ENCODE peak calls at places on chromosomes 5 and 9, in six cellular contexts. P, H, W, R, E and G are unnamed samples.
A peak's percentile ranks its signal among the peaks of the same experiment; 100 is the strongest.

GRCh38 chr9:130207241-130207992 is 35.2 kb downstream of the NCS1 start:
- DNase-seq in E (no peak), R (peak; percentile 62), P (no peak), W (no peak), H (no peak), G (no peak)

GRCh38 chr5:180802325-180803180 is at the start of gene MGAT1:
- DNase-seq in P (peak; percentile 89), E (peak; percentile 75), H (peak; percentile 93), R (peak; percentile 97), W (peak; percentile 89), G (peak; percentile 95)

GRCh38 chr5:174612686-174613085 is 111.7 kb upstream of the MSX2 start:
- DNase-seq in H (no peak), R (no peak), E (no peak), P (no peak), W (no peak), G (no peak)

GRCh38 chr5:105670586-105670985 is 2000.2 kb downstream of the EFNA5 start:
- DNase-seq in W (no peak), H (no peak), R (no peak), E (no peak), P (no peak), G (no peak)

GRCh38 chr5:38207343-38207742 is 51.0 kb upstream of the EGFLAM start:
- DNase-seq in E (no peak), P (no peak), H (no peak), R (no peak), W (peak; percentile 68), G (no peak)

GRCh38 chr5:36177715-36178556 is 26.0 kb downstream of the SKP2 start:
- DNase-seq in E (peak; percentile 57), W (peak; percentile 14), P (no peak), H (no peak), R (no peak), G (no peak)

GRCh38 chr5:141686648-141687416 is 4.8 kb upstream of the ARAP3 start:
- DNase-seq in R (no peak), P (no peak), E (no peak), H (no peak), W (peak; percentile 24), G (no peak)

GRCh38 chr5:32092938-32093812 is 80.9 kb downstream of the GOLPH3 start:
- DNase-seq in P (peak; percentile 54), R (no peak), H (peak; percentile 55), E (peak; percentile 84), W (peak; percentile 96), G (no peak)

GRCh38 chr9:35923927-35924763 is 14.9 kb downstream of the SPAAR start:
- DNase-seq in R (no peak), W (no peak), E (no peak), P (no peak), H (peak; percentile 51), G (peak; percentile 71)

DNA sequence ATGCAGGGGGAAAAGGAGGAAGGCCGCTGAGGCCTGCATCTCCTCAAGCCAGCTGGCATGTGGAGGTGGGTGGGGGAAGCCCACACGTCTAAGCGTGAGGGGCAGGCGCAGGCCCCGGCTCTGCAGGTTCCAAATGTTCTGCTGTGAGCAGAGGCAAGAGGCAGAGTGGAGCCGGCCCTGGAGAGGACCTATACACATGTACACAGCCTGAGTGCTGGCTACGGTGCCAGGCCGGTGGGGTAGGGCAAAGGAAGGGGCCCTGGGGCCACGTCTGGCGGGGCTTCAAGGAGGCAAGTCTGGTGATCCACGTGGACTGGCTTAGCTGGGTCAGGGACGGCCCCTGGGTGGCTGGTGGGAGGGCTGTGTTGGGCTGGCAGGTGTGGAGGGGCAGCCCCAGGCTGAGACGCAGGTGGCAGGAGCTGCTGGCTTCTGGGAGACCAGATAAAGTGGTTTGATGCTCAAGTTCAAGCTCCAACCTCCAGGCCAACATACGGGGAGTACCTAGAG is 26.4 kb downstream of the LPCAT1 start:
- DNase-seq in R (peak; percentile 78), E (no peak), W (no peak), H (no peak), P (peak; percentile 45), G (no peak)
- H3K36me3 ChIP-seq in R (no peaks in the 10 kb centered on the region), E (peaks cover 92% of the 10 kb centered on the region), W (peaks cover 13% of the 10 kb centered on the region), H (peaks cover 9% of the 10 kb centered on the region), P (no peaks in the 10 kb centered on the region), G (peaks cover 75% of the 10 kb centered on the region)

GRCh38 chr9:85741875-85742629 is at the start of gene AGTPBP1:
- DNase-seq in W (peak; percentile 94), H (peak; percentile 96), R (peak; percentile 99), P (peak; percentile 97), E (peak; percentile 97), G (peak; percentile 89)
- TF ChIP-seq CTCF in W (no peak), H (no peak), R (no peak), P (peak; percentile 38), E (no peak), G (no peak)

GRCh38 chr9:105251133-105251532 is 6.7 kb downstream of the SLC44A1 start:
- DNase-seq in W (no peak), H (no peak), P (no peak), R (no peak), E (no peak), G (no peak)
- H3K4me1 ChIP-seq in W (peaks cover 61% of the 10 kb centered on the region), H (peaks cover 15% of the 10 kb centered on the region), P (peaks cover 62% of the 10 kb centered on the region), R (peaks cover 41% of the 10 kb centered on the region), E (peaks cover 66% of the 10 kb centered on the region), G (peaks cover 14% of the 10 kb centered on the region)

GRCh38 chr9:133102190-133103021 is 18.6 kb downstream of the RALGDS start:
- DNase-seq in R (peak; percentile 76), P (no peak), H (no peak), E (no peak), W (no peak), G (peak; percentile 61)
- H3K36me3 ChIP-seq in R (no peaks in the 10 kb centered on the region), P (peaks cover 59% of the 10 kb centered on the region), H (peaks cover 86% of the 10 kb centered on the region), E (peaks cover 61% of the 10 kb centered on the region), W (no peaks in the 10 kb centered on the region), G (peaks cover 60% of the 10 kb centered on the region)

DNA sequence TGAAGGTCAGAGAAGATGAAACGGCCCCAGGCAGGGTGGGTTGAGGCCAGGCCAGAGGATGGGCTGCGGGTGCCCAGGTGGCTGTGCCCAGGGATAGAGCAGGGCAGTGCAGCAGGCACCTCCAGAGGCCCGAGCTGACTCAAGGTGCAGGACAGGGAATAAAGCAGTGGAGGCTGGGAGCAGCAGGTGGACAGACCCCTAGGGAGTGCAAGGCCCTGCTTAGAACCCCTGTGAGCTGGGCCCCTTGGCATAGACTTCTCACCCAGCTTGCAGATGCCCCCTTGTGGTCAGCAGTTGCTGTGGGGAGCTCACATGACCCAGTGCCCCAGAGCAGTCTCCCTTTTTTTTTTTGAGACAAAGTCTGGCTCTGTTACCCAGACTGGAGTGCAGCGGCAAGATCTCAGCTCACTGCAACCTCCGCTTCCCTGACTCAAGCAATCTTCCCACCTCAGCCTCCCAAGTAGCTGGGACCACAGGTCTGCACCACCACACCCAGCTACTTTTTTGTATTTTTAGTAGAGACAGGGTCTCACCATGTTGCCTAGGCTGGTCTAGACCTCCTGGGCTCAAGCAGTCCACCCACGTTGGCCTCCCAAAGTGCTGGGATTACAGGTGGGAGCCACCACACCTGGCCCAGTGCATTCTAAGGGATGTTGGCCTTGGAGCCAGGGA is 118.8 kb downstream of the WNK2 start:
- DNase-seq in W (peak; percentile 81), P (peak; percentile 73), H (no peak), E (peak; percentile 86), R (no peak), G (no peak)
- TF ChIP-seq CTCF in W (peak; percentile 80), P (peak; percentile 70), H (peak; percentile 59), E (peak; percentile 79), R (peak; percentile 34), G (peak; percentile 73)

GRCh38 chr9:136086213-136086881 is 8.7 kb downstream of the NACC2 start:
- DNase-seq in E (no peak), R (peak; percentile 69), W (no peak), H (no peak), P (no peak), G (no peak)

GRCh38 chr9:136087741-136088480 is 7.2 kb downstream of the NACC2 start:
- DNase-seq in P (no peak), H (peak; percentile 36), E (no peak), R (peak; percentile 63), W (no peak), G (no peak)

GRCh38 chr9:136085815-136086212 is 9.3 kb downstream of the NACC2 start:
- DNase-seq in R (peak; percentile 90), H (peak; percentile 88), W (no peak), E (no peak), P (peak; percentile 49), G (no peak)

GRCh38 chr9:136088481-136088938 is 6.6 kb downstream of the NACC2 start:
- DNase-seq in R (peak; percentile 67), E (no peak), H (peak; percentile 20), P (no peak), W (no peak), G (no peak)

GRCh38 chr9:136086951-136087740 is 7.9 kb downstream of the NACC2 start:
- DNase-seq in E (no peak), P (no peak), H (peak; percentile 19), R (no peak), W (no peak), G (no peak)
- H3K4me1 ChIP-seq in E (peaks cover 14% of the 10 kb centered on the region), P (peaks cover 45% of the 10 kb centered on the region), H (peaks cover 93% of the 10 kb centered on the region), R (peaks cover 91% of the 10 kb centered on the region), W (peaks cover 21% of the 10 kb centered on the region), G (no peaks in the 10 kb centered on the region)

GRCh38 chr9:136383436-136383835 is 10.0 kb upstream of the CARD9 start:
- DNase-seq in R (no peak), H (no peak), P (no peak), W (no peak), E (no peak), G (no peak)

GRCh38 chr9:136387217-136387616 is 12.8 kb downstream of the SNAPC4 start:
- DNase-seq in W (no peak), P (no peak), H (no peak), R (no peak), E (no peak), G (no peak)

GRCh38 chr9:136385015-136385414 is 11.5 kb upstream of the CARD9 start:
- DNase-seq in E (no peak), P (no peak), R (no peak), W (no peak), H (no peak), G (no peak)

GRCh38 chr9:136389396-136389795 is 10.6 kb downstream of the SNAPC4 start:
- DNase-seq in W (no peak), H (no peak), E (no peak), P (no peak), R (no peak), G (no peak)

GRCh38 chr9:136386018-136386417 is 12.5 kb upstream of the CARD9 start:
- DNase-seq in P (no peak), R (no peak), W (no peak), H (no peak), E (no peak), G (no peak)
- H3K36me3 ChIP-seq in P (peaks cover 26% of the 10 kb centered on the region), R (no peaks in the 10 kb centered on the region), W (peaks cover 25% of the 10 kb centered on the region), H (peaks cover 78% of the 10 kb centered on the region), E (peaks cover 92% of the 10 kb centered on the region), G (peaks cover 68% of the 10 kb centered on the region)

DNA sequence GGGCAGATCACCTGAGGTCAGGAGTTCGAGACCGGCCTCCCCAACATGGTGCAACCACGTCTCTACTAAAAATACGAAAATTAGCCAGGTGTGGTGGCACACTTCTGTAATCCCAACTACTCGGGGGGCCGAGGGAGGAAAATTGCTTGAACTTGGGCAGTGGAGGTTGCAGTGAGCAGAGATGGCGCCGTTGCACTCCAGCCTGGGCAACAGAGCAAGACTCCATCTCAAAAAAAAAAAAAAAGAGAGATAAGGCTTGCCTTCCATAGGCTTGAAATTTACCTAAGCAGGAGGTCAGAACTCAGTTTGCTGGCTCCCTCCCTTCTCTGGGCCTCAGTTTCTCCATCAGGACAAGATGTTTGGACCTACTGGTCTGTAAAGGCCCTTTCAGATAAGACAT is 1.3 kb downstream of the SPOUT1 start:
- DNase-seq in W (no peak), R (no peak), E (no peak), H (no peak), P (no peak), G (no peak)
- TF ChIP-seq CTCF in W (no peak), R (no peak), E (peak; percentile 65), H (no peak), P (no peak), G (no peak)